ENCODE peak calls at places on chromosome 13, in ten cellular contexts. One of them, this sample, is unnamed.

GRCh38 chr13:90105276-90105675 is 1242.2 kb upstream of the MIR17HG start:
- DNase-seq in epithelial cell of proximal tubule: no peak
- DNase-seq in DMS153: no peak
- DNase-seq in AG04450: no peak
- DNase-seq in activated CD4-positive, alpha-beta T cell treated with anti-CD3 and anti-CD28 coated beads, Interleukin-2, amount 10 ng/mL, durations not matched to agents 7 days and 5 days: no peak
- DNase-seq in PC-3: peak
- DNase-seq in progenitor cell of endocrine pancreas: no peak
- DNase-seq in NCI-H1092 treated with DMSO at 0.1 percent for 48 hours: no peak
- DNase-seq in type B pancreatic cell: no peak
- DNase-seq in HS-5: peak
- DNase-seq in this sample: no peak

GRCh38 chr13:36530050-36530789 is 97.9 kb downstream of the CCNA1 start:
- DNase-seq in DMS153: no peak
- DNase-seq in HS-5: peak
- DNase-seq in PC-3: peak
- DNase-seq in activated CD4-positive, alpha-beta T cell treated with anti-CD3 and anti-CD28 coated beads, Interleukin-2, amount 10 ng/mL, durations not matched to agents 7 days and 5 days: no peak
- DNase-seq in epithelial cell of proximal tubule: peak
- DNase-seq in type B pancreatic cell: no peak
- DNase-seq in AG04450: no peak
- DNase-seq in NCI-H1092 treated with DMSO at 0.1 percent for 48 hours: no peak
- DNase-seq in progenitor cell of endocrine pancreas: no peak
- DNase-seq in this sample: no peak

GRCh38 chr13:36601186-36601585 is 72.6 kb upstream of the SERTM1 start:
- DNase-seq in DMS153: no peak
- DNase-seq in AG04450: no peak
- DNase-seq in activated CD4-positive, alpha-beta T cell treated with anti-CD3 and anti-CD28 coated beads, Interleukin-2, amount 10 ng/mL, durations not matched to agents 7 days and 5 days: no peak
- DNase-seq in HS-5: no peak
- DNase-seq in NCI-H1092 treated with DMSO at 0.1 percent for 48 hours: no peak
- DNase-seq in type B pancreatic cell: no peak
- DNase-seq in epithelial cell of proximal tubule: no peak
- DNase-seq in progenitor cell of endocrine pancreas: no peak
- DNase-seq in PC-3: no peak
- DNase-seq in this sample: peak

GRCh38 chr13:21537105-21537504 is 66.9 kb downstream of the MICU2 start:
- DNase-seq in type B pancreatic cell: no peak
- DNase-seq in progenitor cell of endocrine pancreas: no peak
- DNase-seq in epithelial cell of proximal tubule: no peak
- DNase-seq in DMS153: no peak
- DNase-seq in HS-5: no peak
- DNase-seq in NCI-H1092 treated with DMSO at 0.1 percent for 48 hours: no peak
- DNase-seq in PC-3: no peak
- DNase-seq in AG04450: no peak
- DNase-seq in activated CD4-positive, alpha-beta T cell treated with anti-CD3 and anti-CD28 coated beads, Interleukin-2, amount 10 ng/mL, durations not matched to agents 7 days and 5 days: no peak
- DNase-seq in this sample: peak

GRCh38 chr13:98098511-98098910 is 44.4 kb upstream of the FARP1 start:
- DNase-seq in DMS153: no peak
- DNase-seq in HS-5: peak
- DNase-seq in type B pancreatic cell: no peak
- DNase-seq in activated CD4-positive, alpha-beta T cell treated with anti-CD3 and anti-CD28 coated beads, Interleukin-2, amount 10 ng/mL, durations not matched to agents 7 days and 5 days: no peak
- DNase-seq in progenitor cell of endocrine pancreas: no peak
- DNase-seq in PC-3: no peak
- DNase-seq in NCI-H1092 treated with DMSO at 0.1 percent for 48 hours: no peak
- DNase-seq in AG04450: peak
- DNase-seq in epithelial cell of proximal tubule: no peak
- DNase-seq in this sample: no peak

GRCh38 chr13:65499251-65499650 is 1730.9 kb downstream of the PCDH9 start:
- DNase-seq in PC-3: no peak
- DNase-seq in HS-5: no peak
- DNase-seq in NCI-H1092 treated with DMSO at 0.1 percent for 48 hours: no peak
- DNase-seq in epithelial cell of proximal tubule: no peak
- DNase-seq in type B pancreatic cell: no peak
- DNase-seq in DMS153: no peak
- DNase-seq in progenitor cell of endocrine pancreas: no peak
- DNase-seq in activated CD4-positive, alpha-beta T cell treated with anti-CD3 and anti-CD28 coated beads, Interleukin-2, amount 10 ng/mL, durations not matched to agents 7 days and 5 days: no peak
- DNase-seq in AG04450: no peak
- DNase-seq in this sample: no peak

GRCh38 chr13:98482476-98483444 is 94.1 kb downstream of the STK24 start:
- DNase-seq in type B pancreatic cell: no peak
- DNase-seq in epithelial cell of proximal tubule: no peak
- DNase-seq in NCI-H1092 treated with DMSO at 0.1 percent for 48 hours: peak
- DNase-seq in AG04450: no peak
- DNase-seq in activated CD4-positive, alpha-beta T cell treated with anti-CD3 and anti-CD28 coated beads, Interleukin-2, amount 10 ng/mL, durations not matched to agents 7 days and 5 days: no peak
- DNase-seq in HS-5: no peak
- DNase-seq in PC-3: no peak
- DNase-seq in progenitor cell of endocrine pancreas: no peak
- DNase-seq in DMS153: no peak
- DNase-seq in this sample: peak

GRCh38 chr13:41654800-41655199 is 197.4 kb downstream of the RGCC start:
- DNase-seq in DMS153: no peak
- DNase-seq in AG04450: no peak
- DNase-seq in progenitor cell of endocrine pancreas: no peak
- DNase-seq in NCI-H1092 treated with DMSO at 0.1 percent for 48 hours: no peak
- DNase-seq in epithelial cell of proximal tubule: no peak
- DNase-seq in HS-5: no peak
- DNase-seq in type B pancreatic cell: no peak
- DNase-seq in PC-3: no peak
- DNase-seq in activated CD4-positive, alpha-beta T cell treated with anti-CD3 and anti-CD28 coated beads, Interleukin-2, amount 10 ng/mL, durations not matched to agents 7 days and 5 days: no peak
- DNase-seq in this sample: peak

GRCh38 chr13:98565726-98566577 is 11.0 kb downstream of the STK24 start:
- DNase-seq in progenitor cell of endocrine pancreas: no peak
- DNase-seq in epithelial cell of proximal tubule: no peak
- DNase-seq in activated CD4-positive, alpha-beta T cell treated with anti-CD3 and anti-CD28 coated beads, Interleukin-2, amount 10 ng/mL, durations not matched to agents 7 days and 5 days: no peak
- DNase-seq in PC-3: no peak
- DNase-seq in HS-5: no peak
- DNase-seq in DMS153: no peak
- DNase-seq in AG04450: no peak
- DNase-seq in NCI-H1092 treated with DMSO at 0.1 percent for 48 hours: peak
- DNase-seq in type B pancreatic cell: no peak
- DNase-seq in this sample: no peak

GRCh38 chr13:105587786-105588185 is 947.7 kb downstream of the EFNB2 start:
- DNase-seq in activated CD4-positive, alpha-beta T cell treated with anti-CD3 and anti-CD28 coated beads, Interleukin-2, amount 10 ng/mL, durations not matched to agents 7 days and 5 days: no peak
- DNase-seq in type B pancreatic cell: no peak
- DNase-seq in epithelial cell of proximal tubule: peak
- DNase-seq in DMS153: no peak
- DNase-seq in HS-5: no peak
- DNase-seq in progenitor cell of endocrine pancreas: no peak
- DNase-seq in AG04450: no peak
- DNase-seq in NCI-H1092 treated with DMSO at 0.1 percent for 48 hours: no peak
- DNase-seq in PC-3: peak
- DNase-seq in this sample: no peak

GRCh38 chr13:40408602-40409001 is 257.8 kb downstream of the FOXO1 start:
- DNase-seq in activated CD4-positive, alpha-beta T cell treated with anti-CD3 and anti-CD28 coated beads, Interleukin-2, amount 10 ng/mL, durations not matched to agents 7 days and 5 days: no peak
- DNase-seq in PC-3: peak
- DNase-seq in AG04450: no peak
- DNase-seq in type B pancreatic cell: no peak
- DNase-seq in HS-5: peak
- DNase-seq in NCI-H1092 treated with DMSO at 0.1 percent for 48 hours: no peak
- DNase-seq in epithelial cell of proximal tubule: no peak
- DNase-seq in DMS153: no peak
- DNase-seq in progenitor cell of endocrine pancreas: no peak
- DNase-seq in this sample: peak

GRCh38 chr13:80296638-80297037 is 44.3 kb downstream of the SPRY2 start:
- DNase-seq in AG04450: no peak
- DNase-seq in HS-5: no peak
- DNase-seq in epithelial cell of proximal tubule: no peak
- DNase-seq in PC-3: no peak
- DNase-seq in type B pancreatic cell: no peak
- DNase-seq in NCI-H1092 treated with DMSO at 0.1 percent for 48 hours: no peak
- DNase-seq in activated CD4-positive, alpha-beta T cell treated with anti-CD3 and anti-CD28 coated beads, Interleukin-2, amount 10 ng/mL, durations not matched to agents 7 days and 5 days: no peak
- DNase-seq in DMS153: no peak
- DNase-seq in progenitor cell of endocrine pancreas: no peak
- DNase-seq in this sample: no peak

This sample was measured in NB4.